ENCODE peak calls at places on chromosomes 16 and 17, in ten cellular contexts. B, Z, O, X, G, U, P, J, V and K are unnamed samples.

GRCh38 chr17:40025559-40025958 is 10.3 kb downstream of the CSF3 start:
- DNase-seq in B (no peak), Z (no peak), O (no peak), X (no peak), G (no peak), U (no peak), P (no peak), J (no peak), V (no peak), K (no peak)

GRCh38 chr17:72525225-72525988 is 404.6 kb downstream of the SOX9 start:
- DNase-seq in B (no peak), Z (no peak), O (no peak), X (no peak), G (no peak), U (no peak), P (no peak), J (no peak), V (no peak), K (no peak)

GRCh38 chr16:57341441-57342303 is 16.9 kb upstream of the CCL22 start:
- DNase-seq in B (no peak), Z (no peak), O (peak; percentile 41), X (no peak), G (peak; percentile 86), U (no peak), P (peak; percentile 100), J (no peak), V (no peak), K (no peak)

GRCh38 chr17:32345953-32346600 is 3.9 kb upstream of the ZNF207 start:
- DNase-seq in B (no peak), Z (no peak), O (no peak), X (no peak), G (no peak), U (no peak), P (no peak), J (no peak), V (no peak), K (no peak)

GRCh38 chr17:43627657-43628650 is 33.8 kb downstream of the MEOX1 start:
- DNase-seq in B (no peak), Z (peak; percentile 23), O (no peak), X (no peak), G (peak; percentile 31), U (peak; percentile 77), P (no peak), J (peak; percentile 27), V (no peak), K (no peak)

GRCh38 chr17:58344047-58344790 is 7.8 kb downstream of the SUPT4H1 start:
- DNase-seq in B (no peak), Z (no peak), O (no peak), X (peak; percentile 91), G (no peak), U (no peak), P (no peak), J (no peak), V (peak; percentile 93), K (peak; percentile 49)

GRCh38 chr17:15184872-15185624 is 80.1 kb downstream of the PMP22 start:
- DNase-seq in B (no peak), Z (no peak), O (no peak), X (no peak), G (no peak), U (no peak), P (no peak), J (no peak), V (no peak), K (no peak)

GRCh38 chr17:47204722-47205418 is 4.3 kb upstream of the MYL4 start:
- DNase-seq in B (no peak), Z (no peak), O (no peak), X (peak; percentile 58), G (peak; percentile 47), U (no peak), P (peak; percentile 41), J (peak; percentile 50), V (peak; percentile 43), K (no peak)

GRCh38 chr16:17056666-17057065 is 414.1 kb downstream of the XYLT1 start:
- DNase-seq in B (no peak), Z (no peak), O (no peak), X (no peak), G (no peak), U (no peak), P (no peak), J (no peak), V (no peak), K (no peak)

GRCh38 chr16:12669908-12670307 is 133.8 kb downstream of the CPPED1 start:
- DNase-seq in B (no peak), Z (no peak), O (no peak), X (no peak), G (no peak), U (no peak), P (no peak), J (no peak), V (no peak), K (no peak)

GRCh38 chr17:81200695-81201580 is 21.8 kb downstream of the CEP131 start:
- DNase-seq in B (no peak), Z (peak; percentile 62), O (peak; percentile 78), X (no peak), G (peak; percentile 72), U (no peak), P (peak; percentile 54), J (no peak), V (no peak), K (no peak)

GRCh38 chr16:88591577-88592021 is 21.4 kb downstream of the ZC3H18 start:
- DNase-seq in B (peak; percentile 16), Z (no peak), O (no peak), X (peak; percentile 41), G (peak; percentile 8), U (no peak), P (no peak), J (no peak), V (no peak), K (peak; percentile 27)

DNA sequence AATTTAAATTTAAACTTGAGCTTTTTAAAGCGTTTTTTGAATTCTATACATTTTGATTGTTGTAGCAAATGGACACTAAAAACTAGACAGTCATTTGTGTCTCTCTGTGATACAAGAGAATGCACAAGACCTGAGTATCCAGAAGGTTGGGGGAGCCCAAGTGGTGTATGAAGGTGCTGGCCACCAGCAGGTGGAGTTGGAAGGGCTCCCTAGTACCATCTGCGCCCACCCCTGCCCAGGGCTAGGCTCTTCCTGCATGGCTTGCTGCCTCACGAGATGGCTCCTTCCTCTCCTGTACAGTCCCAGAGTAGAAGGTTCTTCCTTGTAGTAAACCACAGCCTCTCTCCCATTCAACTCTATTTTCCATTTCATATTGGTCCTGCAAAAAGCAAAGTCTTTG is 17.0 kb downstream of the GID4 start:
- DNase-seq in B (no peak), Z (no peak), O (no peak), X (no peak), G (no peak), U (no peak), P (no peak), J (no peak), V (no peak), K (no peak)
- H3K27ac ChIP-seq in B (no peak overlapping the region), Z (no peak overlapping the region), O (no peak overlapping the region), X (no peak overlapping the region), G (no peak overlapping the region), U (no peak overlapping the region), P (no peak overlapping the region), J (no peak overlapping the region), V (no peak overlapping the region), K (no peak overlapping the region)

GRCh38 chr16:54505479-54506247 is 219.1 kb upstream of the IRX3 start:
- DNase-seq in B (no peak), Z (no peak), O (peak; percentile 65), X (no peak), G (no peak), U (no peak), P (no peak), J (peak; percentile 51), V (no peak), K (no peak)
- H3K4me1 ChIP-seq in B (peaks cover 12% of the 10 kb centered on the region), Z (peaks cover 33% of the 10 kb centered on the region), O (peaks cover 49% of the 10 kb centered on the region), X (peaks cover 3% of the 10 kb centered on the region), G (no peaks in the 10 kb centered on the region), U (no peaks in the 10 kb centered on the region), P (no peaks in the 10 kb centered on the region), J (peaks cover 4% of the 10 kb centered on the region), V (no peaks in the 10 kb centered on the region), K (no peaks in the 10 kb centered on the region)

GRCh38 chr17:73973881-73974409 is 229.5 kb upstream of the RPL38 start:
- DNase-seq in B (no peak), Z (no peak), O (no peak), X (no peak), G (no peak), U (no peak), P (no peak), J (no peak), V (no peak), K (no peak)
- H3K4me3 ChIP-seq in B (no peak overlapping the region), Z (no peak overlapping the region), O (no peak overlapping the region), X (no peak overlapping the region), G (no peak overlapping the region), U (no peak overlapping the region), P (no peak overlapping the region), J (no peak overlapping the region), V (no peak overlapping the region), K (no peak overlapping the region)

GRCh38 chr17:28705074-28705659 is 6.5 kb downstream of the PROCA1 start:
- DNase-seq in B (no peak), Z (no peak), O (no peak), X (no peak), G (no peak), U (no peak), P (no peak), J (no peak), V (no peak), K (no peak)
- H3K27ac ChIP-seq in B (no peak overlapping the region), Z (peak overlapping the region; percentile 63), O (no peak overlapping the region), X (no peak overlapping the region), G (no peak overlapping the region), U (no peak overlapping the region), P (no peak overlapping the region), J (no peak overlapping the region), V (no peak overlapping the region), K (no peak overlapping the region)

GRCh38 chr17:78715000-78715771 is 66.9 kb downstream of the CYTH1 start:
- DNase-seq in B (no peak), Z (no peak), O (no peak), X (no peak), G (no peak), U (no peak), P (no peak), J (no peak), V (no peak), K (no peak)
- H3K4me1 ChIP-seq in B (peaks cover 42% of the 10 kb centered on the region), Z (peaks cover 25% of the 10 kb centered on the region), O (peaks cover 30% of the 10 kb centered on the region), X (peaks cover 59% of the 10 kb centered on the region), G (peaks cover 9% of the 10 kb centered on the region), U (no peaks in the 10 kb centered on the region), P (peaks cover 33% of the 10 kb centered on the region), J (peaks cover 16% of the 10 kb centered on the region), V (peaks cover 85% of the 10 kb centered on the region), K (peaks cover 49% of the 10 kb centered on the region)

GRCh38 chr16:87582966-87583325 is 19.4 kb upstream of the JPH3 start:
- DNase-seq in B (no peak), Z (no peak), O (no peak), X (no peak), G (no peak), U (no peak), P (no peak), J (no peak), V (no peak), K (no peak)
- H3K4me3 ChIP-seq in B (no peak overlapping the region), Z (no peak overlapping the region), O (no peak overlapping the region), X (no peak overlapping the region), G (no peak overlapping the region), U (no peak overlapping the region), P (no peak overlapping the region), J (no peak overlapping the region), V (no peak overlapping the region), K (no peak overlapping the region)